ENCODE peak calls at places on chromosomes 1 and 21, in four cellular contexts. U, K, W and E are unnamed samples.
A peak's percentile ranks its signal among the peaks of the same experiment; 100 is the strongest.

GRCh38 chr1:84774674-84775548 is 84.7 kb upstream of the SSX2IP start:
- DNase-seq in W (no peak), K (no peak), U (no peak), E (no peak)

GRCh38 chr21:39141502-39141901 is 41.7 kb downstream of the PSMG1 start:
- DNase-seq in K (no peak), U (peak; percentile 30), W (no peak), E (no peak)

GRCh38 chr1:231357831-231358354 is 19.8 kb downstream of the SPRTN start:
- DNase-seq in U (peak; percentile 19), W (peak; percentile 52), K (peak; percentile 21), E (no peak)

GRCh38 chr21:42153046-42153685 is 65.8 kb upstream of the ABCG1 start:
- DNase-seq in U (no peak), W (no peak), K (no peak), E (no peak)

GRCh38 chr1:224873645-224874369 is 55.7 kb upstream of the DNAH14 start:
- DNase-seq in W (no peak), K (no peak), U (no peak), E (no peak)

GRCh38 chr1:223137402-223138100 is 5.5 kb downstream of the TLR5 start:
- DNase-seq in K (no peak), W (no peak), U (peak; percentile 22), E (no peak)

GRCh38 chr1:226624526-226624925 is 76.0 kb downstream of the STUM start:
- DNase-seq in W (no peak), K (no peak), U (no peak), E (peak; percentile 10)

GRCh38 chr1:243495442-243496172 is 239.8 kb downstream of the SDCCAG8 start:
- DNase-seq in W (no peak), K (no peak), U (no peak), E (no peak)

GRCh38 chr21:30340714-30341573 is 3.5 kb upstream of the KRTAP27-1 start:
- DNase-seq in U (peak; percentile 41), K (no peak), W (peak; percentile 0), E (no peak)

GRCh38 chr1:78440381-78440793 is 50.4 kb upstream of the PTGFR start:
- DNase-seq in U (no peak), W (no peak), K (no peak), E (no peak)

GRCh38 chr1:201275266-201275666 is 8.0 kb upstream of the PKP1 start:
- DNase-seq in W (peak; percentile 94), K (no peak), U (peak; percentile 81), E (no peak)

GRCh38 chr1:155455588-155456195 is 106.9 kb downstream of the ASH1L start:
- DNase-seq in W (no peak), U (no peak), K (no peak), E (no peak)

GRCh38 chr1:30451532-30452125 is 271.8 kb downstream of the MATN1 start:
- DNase-seq in K (no peak), W (no peak), U (no peak), E (no peak)

GRCh38 chr1:112794654-112795239 is 79.6 kb upstream of the PPM1J start:
- DNase-seq in W (no peak), K (no peak), U (no peak), E (no peak)
- TF ChIP-seq EP300 in W (no peak), K (no peak), U (no peak), E (no peak)

DNA sequence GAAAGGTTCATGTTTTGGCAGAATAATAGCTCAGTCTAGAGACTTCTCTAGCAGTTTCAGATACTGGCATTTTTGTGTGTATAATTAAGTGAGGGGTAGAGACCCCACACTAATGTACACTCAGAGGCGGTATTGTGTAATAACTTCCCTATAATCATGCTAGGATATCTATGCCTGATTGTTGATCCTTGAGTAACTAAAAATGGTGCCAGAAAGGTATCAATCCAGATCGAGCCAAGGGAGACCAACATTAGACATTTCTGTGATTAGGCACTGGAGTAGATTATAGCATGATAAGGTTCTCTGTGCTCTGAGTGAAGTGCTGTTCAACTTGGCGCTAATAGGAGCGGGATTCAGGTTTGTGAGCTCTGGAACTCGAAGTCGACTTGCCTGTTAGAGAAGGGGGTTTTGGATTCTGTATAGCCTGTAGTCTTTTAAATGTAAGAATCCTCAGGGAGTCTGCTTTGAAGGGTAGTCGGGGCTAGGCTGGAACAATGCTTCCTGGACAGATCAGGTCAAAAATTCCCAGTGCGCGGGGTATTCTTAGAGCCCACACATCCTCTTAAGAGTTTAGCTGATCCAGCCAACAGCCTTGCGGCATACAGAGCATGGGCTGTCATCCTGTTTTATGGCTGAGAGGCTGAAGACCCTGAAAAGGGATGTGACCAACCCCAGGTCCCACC is 24.2 kb downstream of the MAN1C1 start:
- DNase-seq in K (no peak), U (no peak), W (no peak), E (no peak)
- TF ChIP-seq CTCF in K (no peak), U (no peak), W (no peak), E (no peak)

DNA sequence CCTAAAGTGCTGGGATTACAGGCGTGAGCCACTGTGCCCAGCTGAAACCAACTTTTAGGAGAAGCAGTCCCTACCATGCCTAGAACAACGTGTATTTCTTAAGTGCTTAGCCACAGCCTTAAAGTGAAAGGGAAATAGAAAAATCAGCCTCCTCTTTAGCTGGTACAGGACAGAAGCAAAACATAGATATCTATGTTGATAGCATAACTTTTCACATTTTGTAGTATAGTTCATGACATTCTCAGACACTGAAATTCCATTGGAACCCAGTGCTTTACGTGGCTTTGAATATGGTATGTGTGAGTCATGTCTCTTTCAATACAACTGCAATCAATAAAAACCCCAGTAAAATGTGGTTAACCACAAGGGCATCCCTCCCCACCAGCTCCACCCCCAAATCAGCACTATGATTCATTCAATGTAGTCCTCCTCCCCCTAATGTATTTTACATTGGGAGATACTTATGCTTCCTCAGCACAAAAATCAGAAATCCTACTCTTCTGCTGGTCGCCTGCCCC is 32.1 kb downstream of the TGFB2 start:
- DNase-seq in U (no peak), K (no peak), W (peak; percentile 76), E (no peak)
- TF ChIP-seq EP300 in U (no peak), K (no peak), W (peak; percentile 95), E (no peak)

GRCh38 chr21:36658926-36659325 is 40.0 kb upstream of the SIM2 start:
- DNase-seq in K (no peak), W (no peak), U (no peak), E (no peak)

GRCh38 chr21:36657999-36658398 is 40.9 kb upstream of the SIM2 start:
- DNase-seq in W (no peak), U (no peak), K (no peak), E (no peak)

GRCh38 chr21:36663033-36663855 is 35.7 kb upstream of the SIM2 start:
- DNase-seq in U (no peak), K (no peak), W (no peak), E (no peak)

GRCh38 chr21:36664678-36665022 is 34.3 kb upstream of the SIM2 start:
- DNase-seq in K (no peak), U (no peak), W (no peak), E (no peak)

DNA sequence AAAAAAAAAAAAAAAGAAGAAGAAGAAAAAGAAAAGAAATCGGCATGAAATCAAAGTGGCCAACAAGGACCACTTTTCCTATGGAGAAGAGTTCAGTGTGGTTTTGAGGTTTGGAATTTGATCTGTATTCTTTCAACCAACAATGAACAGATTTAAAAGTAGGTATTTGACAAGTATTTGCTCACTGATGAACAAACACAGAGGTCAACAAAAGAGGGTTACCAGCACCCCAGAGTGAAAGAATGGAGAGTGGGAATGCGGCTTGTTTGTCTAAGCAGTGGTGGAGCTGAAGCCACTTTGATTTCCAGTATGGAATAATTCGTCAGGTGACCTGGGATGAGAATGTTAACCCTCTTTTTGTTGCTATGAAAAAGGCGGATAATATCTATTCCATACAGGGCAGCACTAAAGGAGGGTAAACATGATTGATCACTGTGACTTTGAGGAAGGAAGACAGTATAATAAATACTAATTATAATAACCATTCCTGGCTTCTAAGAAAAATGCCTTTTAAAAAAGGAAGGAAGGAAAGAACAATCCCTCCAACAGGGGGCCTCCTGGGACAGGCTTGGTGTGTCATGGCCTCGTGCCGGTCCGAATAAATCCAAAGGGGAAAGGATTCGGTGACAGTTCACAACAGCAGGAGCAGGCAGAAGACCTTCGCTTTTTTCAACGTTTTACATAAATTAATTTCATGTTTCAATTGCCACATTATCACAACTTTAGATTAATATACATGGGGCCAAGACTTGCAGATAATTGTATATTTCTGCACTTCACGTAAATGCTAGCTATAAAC is 37.2 kb upstream of the SIM2 start:
- DNase-seq in K (no peak), W (peak; percentile 19), U (peak; percentile 37), E (no peak)
- TF ChIP-seq CTCF in K (no peak), W (peak; percentile 47), U (peak; percentile 18), E (no peak)

GRCh38 chr1:59292557-59292956 is 4.3 kb upstream of the FGGY start:
- DNase-seq in K (peak; percentile 34), U (peak; percentile 34), W (no peak), E (no peak)
- TF ChIP-seq EP300 in K (no peak), U (no peak), W (no peak), E (no peak)

DNA sequence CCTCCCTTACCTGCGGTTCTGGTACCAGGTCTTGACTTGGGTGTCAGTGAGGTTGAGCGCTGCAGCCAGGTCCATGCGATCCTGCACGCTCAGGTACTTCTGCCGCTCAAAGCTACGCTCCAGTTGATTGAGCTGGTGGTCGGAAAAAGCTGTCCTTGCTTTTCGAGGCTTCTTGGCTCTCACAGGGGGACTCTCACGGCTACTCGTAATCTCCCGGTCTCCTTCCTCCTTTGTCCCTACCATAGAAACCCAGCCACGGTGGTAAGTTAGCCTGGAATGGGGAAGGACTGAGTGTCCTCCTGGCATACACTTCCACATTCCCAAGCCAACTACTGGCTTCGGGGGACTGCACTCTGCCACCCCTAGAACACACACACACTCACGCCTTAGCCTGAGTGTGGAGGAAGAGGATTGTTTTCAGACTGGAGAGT is 2.6 kb downstream of the BARHL2 start:
- DNase-seq in K (no peak), U (no peak), W (no peak), E (no peak)
- TF ChIP-seq CTCF in K (no peak), U (no peak), W (no peak), E (no peak)

GRCh38 chr1:93567255-93567918 is 114.2 kb downstream of the BCAR3 start:
- DNase-seq in W (no peak), K (no peak), U (no peak), E (no peak)

GRCh38 chr1:93571623-93572310 is 109.9 kb downstream of the BCAR3 start:
- DNase-seq in U (no peak), K (no peak), W (no peak), E (no peak)

GRCh38 chr1:93565496-93566221 is 116.0 kb downstream of the BCAR3 start:
- DNase-seq in U (no peak), W (no peak), K (no peak), E (no peak)

GRCh38 chr1:93569479-93569878 is 112.2 kb downstream of the BCAR3 start:
- DNase-seq in U (no peak), W (no peak), K (no peak), E (no peak)

DNA sequence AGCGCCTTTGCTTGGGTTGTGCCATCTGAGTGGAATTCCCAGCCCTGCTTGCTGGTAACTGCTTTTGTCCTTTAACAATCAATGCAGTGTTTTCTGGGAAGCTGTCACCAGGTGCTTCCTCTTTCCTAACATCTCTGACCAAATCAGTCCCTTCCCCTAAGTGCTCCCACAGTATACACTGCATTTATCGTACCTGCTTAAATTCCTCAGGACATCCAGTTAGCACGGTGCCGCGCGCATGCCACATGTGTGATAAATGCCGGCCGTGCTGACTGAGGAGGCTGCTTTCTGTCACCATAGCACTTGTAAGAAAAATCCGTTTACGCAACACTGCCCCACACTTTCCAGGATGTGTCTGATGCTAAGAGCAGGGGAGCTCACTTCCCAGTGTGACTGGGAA is 115.4 kb downstream of the BCAR3 start:
- DNase-seq in W (no peak), K (no peak), U (no peak), E (no peak)
- TF ChIP-seq EP300 in W (no peak), K (no peak), U (peak; percentile 35), E (peak; percentile 5)

GRCh38 chr1:198553017-198553416 is 12.5 kb upstream of the ATP6V1G3 start:
- DNase-seq in U (no peak), K (no peak), W (no peak), E (no peak)
- TF ChIP-seq CTCF in U (no peak), K (no peak), W (no peak), E (no peak)

GRCh38 chr1:33094486-33094885 is 13.5 kb downstream of the AZIN2 start:
- DNase-seq in K (no peak), W (no peak), U (no peak), E (no peak)
- TF ChIP-seq EP300 in K (no peak), W (no peak), U (no peak), E (no peak)